ENCODE peak calls at places on chromosomes 3 and 15, in five cellular contexts. One of them, this sample, is unnamed.

GRCh38 chr3:25821746-25822573 is 32.1 kb downstream of the OXSM start:
- DNase-seq in A673: no peak
- DNase-seq in heart left ventricle: no peak
- DNase-seq in brain microvascular endothelial cell: no peak
- DNase-seq in body of pancreas: no peak
- DNase-seq in this sample: no peak

GRCh38 chr15:95024388-95024787 is 793.0 kb downstream of the MCTP2 start:
- DNase-seq in heart left ventricle: peak
- DNase-seq in A673: peak
- DNase-seq in brain microvascular endothelial cell: peak
- DNase-seq in body of pancreas: no peak
- DNase-seq in this sample: peak

GRCh38 chr3:84444726-84445521 is 513.9 kb upstream of the CADM2 start:
- DNase-seq in A673: no peak
- DNase-seq in brain microvascular endothelial cell: no peak
- DNase-seq in body of pancreas: no peak
- DNase-seq in heart left ventricle: no peak
- DNase-seq in this sample: no peak

GRCh38 chr3:15309662-15310335 is 22.6 kb downstream of the SH3BP5 start:
- DNase-seq in brain microvascular endothelial cell: peak
- DNase-seq in heart left ventricle: no peak
- DNase-seq in body of pancreas: no peak
- DNase-seq in A673: no peak
- DNase-seq in this sample: peak

GRCh38 chr3:105527949-105528348 is 161.2 kb downstream of the ALCAM start:
- DNase-seq in brain microvascular endothelial cell: no peak
- DNase-seq in A673: peak
- DNase-seq in heart left ventricle: no peak
- DNase-seq in body of pancreas: no peak
- DNase-seq in this sample: peak

GRCh38 chr15:37981781-37982180 is 47.3 kb downstream of the TMCO5A start:
- DNase-seq in brain microvascular endothelial cell: peak
- DNase-seq in heart left ventricle: no peak
- DNase-seq in A673: peak
- DNase-seq in body of pancreas: no peak
- DNase-seq in this sample: peak

GRCh38 chr3:105614288-105615030 is 247.8 kb downstream of the ALCAM start:
- DNase-seq in body of pancreas: no peak
- DNase-seq in A673: no peak
- DNase-seq in heart left ventricle: no peak
- DNase-seq in brain microvascular endothelial cell: peak
- DNase-seq in this sample: peak

GRCh38 chr3:3015472-3016089 is 94.6 kb downstream of the IL5RA start:
- DNase-seq in brain microvascular endothelial cell: no peak
- DNase-seq in A673: peak
- DNase-seq in heart left ventricle: no peak
- DNase-seq in body of pancreas: no peak
- DNase-seq in this sample: peak

GRCh38 chr3:46110701-46111493 is 83.6 kb upstream of the XCR1 start:
- DNase-seq in brain microvascular endothelial cell: peak
- DNase-seq in body of pancreas: no peak
- DNase-seq in A673: no peak
- DNase-seq in heart left ventricle: no peak
- DNase-seq in this sample: peak

GRCh38 chr15:31433574-31433973 is 106.9 kb downstream of the KLF13 start:
- DNase-seq in A673: no peak
- DNase-seq in body of pancreas: no peak
- DNase-seq in heart left ventricle: no peak
- DNase-seq in brain microvascular endothelial cell: no peak
- DNase-seq in this sample: no peak

GRCh38 chr3:182697345-182697919 is 95.9 kb upstream of the ATP11B start:
- DNase-seq in A673: peak
- DNase-seq in brain microvascular endothelial cell: no peak
- DNase-seq in body of pancreas: no peak
- DNase-seq in heart left ventricle: no peak
- DNase-seq in this sample: no peak

GRCh38 chr15:39301589-39301999 is 279.3 kb upstream of the THBS1 start:
- DNase-seq in body of pancreas: no peak
- DNase-seq in A673: no peak
- DNase-seq in brain microvascular endothelial cell: no peak
- DNase-seq in heart left ventricle: no peak
- DNase-seq in this sample: peak

GRCh38 chr15:93649691-93650235 is 560.8 kb upstream of the RGMA start:
- DNase-seq in A673: no peak
- DNase-seq in brain microvascular endothelial cell: no peak
- DNase-seq in body of pancreas: no peak
- DNase-seq in heart left ventricle: no peak
- DNase-seq in this sample: no peak

GRCh38 chr15:85541744-85542143 is 161.3 kb downstream of the AKAP13 start:
- DNase-seq in A673: no peak
- DNase-seq in heart left ventricle: no peak
- DNase-seq in brain microvascular endothelial cell: no peak
- DNase-seq in body of pancreas: no peak
- DNase-seq in this sample: peak

GRCh38 chr3:33063651-33064051 is 33.3 kb downstream of the GLB1 start:
- DNase-seq in heart left ventricle: no peak
- DNase-seq in body of pancreas: no peak
- DNase-seq in A673: no peak
- DNase-seq in brain microvascular endothelial cell: peak
- DNase-seq in this sample: peak

GRCh38 chr15:41627204-41627603 is 33.0 kb upstream of the MGA start:
- DNase-seq in brain microvascular endothelial cell: no peak
- DNase-seq in A673: no peak
- DNase-seq in heart left ventricle: no peak
- DNase-seq in body of pancreas: no peak
- DNase-seq in this sample: no peak

GRCh38 chr15:76312540-76313174 is 1.4 kb upstream of the ETFA start:
- DNase-seq in A673: no peak
- DNase-seq in brain microvascular endothelial cell: no peak
- DNase-seq in body of pancreas: no peak
- DNase-seq in heart left ventricle: no peak
- DNase-seq in this sample: peak

GRCh38 chr3:42829083-42829627 is 19.9 kb downstream of the ACKR2 start:
- DNase-seq in A673: no peak
- DNase-seq in brain microvascular endothelial cell: no peak
- DNase-seq in body of pancreas: no peak
- DNase-seq in heart left ventricle: no peak
- DNase-seq in this sample: no peak

GRCh38 chr3:83453010-83453409 is 1505.8 kb upstream of the CADM2 start:
- DNase-seq in heart left ventricle: no peak
- DNase-seq in brain microvascular endothelial cell: no peak
- DNase-seq in body of pancreas: no peak
- DNase-seq in A673: no peak
- DNase-seq in this sample: no peak

GRCh38 chr15:68055224-68055705 is 1.1 kb downstream of the PIAS1 start:
- DNase-seq in brain microvascular endothelial cell: peak
- DNase-seq in A673: peak
- DNase-seq in body of pancreas: peak
- DNase-seq in heart left ventricle: no peak
- DNase-seq in this sample: peak

GRCh38 chr3:112134335-112135124 is 1.5 kb upstream of the GCSAM start:
- DNase-seq in A673: no peak
- DNase-seq in body of pancreas: no peak
- DNase-seq in heart left ventricle: no peak
- DNase-seq in brain microvascular endothelial cell: no peak
- DNase-seq in this sample: peak

GRCh38 chr3:194032828-194033435 is 103.0 kb upstream of the HES1 start:
- DNase-seq in heart left ventricle: no peak
- DNase-seq in body of pancreas: no peak
- DNase-seq in brain microvascular endothelial cell: no peak
- DNase-seq in A673: no peak
- DNase-seq in this sample: no peak

DNA sequence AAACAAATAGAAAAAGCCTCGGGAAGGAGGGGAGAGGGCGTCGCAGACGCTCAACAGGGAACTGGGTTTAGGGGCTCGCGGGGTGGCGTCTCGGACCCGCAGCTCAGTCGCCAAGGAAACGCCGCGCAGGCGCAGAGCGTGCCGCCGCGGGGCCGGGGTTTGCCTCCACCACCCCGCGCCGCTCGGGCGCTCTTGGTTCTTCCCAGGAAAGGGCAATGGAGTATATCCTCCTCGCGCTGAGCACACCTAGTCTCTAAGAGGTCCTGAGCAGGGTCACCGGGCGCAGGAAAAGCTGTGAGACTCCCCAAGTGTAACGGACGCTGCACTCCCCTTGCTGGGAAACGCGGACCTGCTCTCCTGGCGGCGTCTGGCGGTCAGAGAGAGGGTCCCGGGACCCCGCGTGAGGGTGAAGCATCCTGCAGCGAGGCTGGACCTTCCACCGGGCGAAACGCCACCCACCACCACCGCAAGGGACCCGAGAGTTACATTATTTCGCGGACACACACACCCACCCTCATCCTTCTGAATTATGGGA is 713 bp downstream of the PLCH1 start:
- DNase-seq in brain microvascular endothelial cell: no peak
- DNase-seq in heart left ventricle: peak
- DNase-seq in body of pancreas: peak
- DNase-seq in A673: peak
- DNase-seq in this sample: no peak
- TF ChIP-seq CTCF in brain microvascular endothelial cell: no peak
- TF ChIP-seq CTCF in heart left ventricle: no peak
- TF ChIP-seq CTCF in body of pancreas: no peak
- TF ChIP-seq CTCF in A673: no peak
- TF ChIP-seq CTCF in this sample: no peak

GRCh38 chr15:100918034-100918689 is 995 bp upstream of the LRRK1 start:
- DNase-seq in heart left ventricle: peak
- DNase-seq in brain microvascular endothelial cell: peak
- DNase-seq in body of pancreas: peak
- DNase-seq in A673: peak
- DNase-seq in this sample: peak

GRCh38 chr15:100922192-100923040 is 3.3 kb downstream of the LRRK1 start:
- DNase-seq in heart left ventricle: no peak
- DNase-seq in A673: no peak
- DNase-seq in body of pancreas: no peak
- DNase-seq in brain microvascular endothelial cell: no peak
- DNase-seq in this sample: no peak

GRCh38 chr15:100920516-100921135 is 1.5 kb downstream of the LRRK1 start:
- DNase-seq in heart left ventricle: no peak
- DNase-seq in body of pancreas: no peak
- DNase-seq in A673: no peak
- DNase-seq in brain microvascular endothelial cell: no peak
- DNase-seq in this sample: no peak

GRCh38 chr15:100918690-100919480 is at the start of gene LRRK1:
- DNase-seq in heart left ventricle: peak
- DNase-seq in body of pancreas: peak
- DNase-seq in brain microvascular endothelial cell: peak
- DNase-seq in A673: peak
- DNase-seq in this sample: peak

DNA sequence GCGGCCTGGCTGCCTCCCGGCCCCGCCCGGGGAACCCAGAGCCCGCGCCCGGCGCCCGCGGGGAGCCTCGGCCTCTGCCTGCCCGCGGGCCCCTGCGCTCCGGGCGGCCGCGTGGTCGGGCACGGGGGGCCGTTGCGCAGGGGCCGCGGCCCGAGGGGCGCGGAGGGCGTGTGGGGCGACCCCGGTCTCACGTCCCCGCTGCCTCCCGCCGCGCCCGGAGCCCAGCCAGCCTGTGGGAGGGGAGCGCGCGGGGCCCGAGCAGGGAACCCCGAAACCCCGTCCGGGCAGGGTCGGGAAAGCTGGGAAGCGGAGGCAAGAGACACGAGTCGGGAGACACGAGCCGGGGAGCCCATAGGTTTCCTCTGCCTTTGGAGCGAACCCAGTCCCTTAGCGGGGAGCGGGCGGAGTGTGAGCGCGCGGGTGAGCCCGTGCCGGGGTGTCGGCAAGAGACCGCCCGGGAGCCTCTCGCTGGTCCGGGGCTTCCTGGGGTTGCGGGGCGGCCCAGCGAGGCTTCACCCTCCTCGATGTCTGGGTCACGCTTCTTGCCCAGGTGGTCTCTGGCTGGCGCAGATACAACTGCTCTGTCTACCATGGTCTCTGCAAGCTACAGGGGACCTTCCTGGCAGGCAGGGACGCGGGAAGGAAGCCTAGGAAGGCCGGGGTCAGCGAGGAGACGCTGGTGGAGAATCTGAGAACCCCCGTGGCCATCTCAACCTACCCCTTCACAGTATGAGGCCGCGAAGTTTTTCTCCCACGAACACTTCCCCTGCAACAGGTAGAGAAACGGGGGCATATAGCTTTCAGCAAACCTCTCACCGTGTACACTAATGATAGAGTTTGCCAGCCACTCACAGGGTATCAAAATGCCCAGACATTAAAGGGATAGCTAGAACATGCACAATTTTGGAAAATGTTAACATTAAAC is 586 bp downstream of the LRRK1 start:
- DNase-seq in brain microvascular endothelial cell: no peak
- DNase-seq in body of pancreas: peak
- DNase-seq in A673: peak
- DNase-seq in heart left ventricle: no peak
- DNase-seq in this sample: peak
- TF ChIP-seq CTCF in brain microvascular endothelial cell: no peak
- TF ChIP-seq CTCF in body of pancreas: peak
- TF ChIP-seq CTCF in A673: no peak
- TF ChIP-seq CTCF in heart left ventricle: no peak
- TF ChIP-seq CTCF in this sample: no peak

GRCh38 chr3:191919627-191920026 is 458.7 kb downstream of the PYDC2 start:
- DNase-seq in A673: peak
- DNase-seq in brain microvascular endothelial cell: no peak
- DNase-seq in heart left ventricle: no peak
- DNase-seq in body of pancreas: no peak
- DNase-seq in this sample: no peak

DNA sequence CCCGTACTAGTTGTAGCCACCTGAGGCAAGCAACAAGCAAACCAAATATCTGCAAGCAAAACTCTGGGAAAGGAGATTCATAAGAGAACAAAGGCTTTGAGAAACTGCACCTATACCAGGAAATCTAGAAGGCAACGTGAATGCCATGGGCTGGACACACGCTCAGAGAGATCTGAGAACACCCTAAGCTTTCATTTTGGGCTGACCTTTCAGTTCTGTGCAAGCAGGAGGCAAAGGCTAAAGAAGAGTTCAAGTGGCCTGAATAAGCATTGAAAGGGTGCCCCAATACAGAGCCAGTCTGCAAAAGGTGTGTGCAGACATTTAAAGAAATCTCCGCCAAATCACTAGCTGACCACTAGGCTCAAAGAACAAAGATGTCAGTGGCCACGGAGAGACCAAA is 461.6 kb downstream of the PYDC2 start:
- DNase-seq in A673: no peak
- DNase-seq in heart left ventricle: no peak
- DNase-seq in brain microvascular endothelial cell: no peak
- DNase-seq in body of pancreas: no peak
- DNase-seq in this sample: no peak
- TF ChIP-seq CTCF in A673: no peak
- TF ChIP-seq CTCF in heart left ventricle: no peak
- TF ChIP-seq CTCF in brain microvascular endothelial cell: no peak
- TF ChIP-seq CTCF in body of pancreas: no peak
- TF ChIP-seq CTCF in this sample: no peak

GRCh38 chr3:17687585-17687984 is 54.8 kb downstream of the TBC1D5 start:
- DNase-seq in heart left ventricle: no peak
- DNase-seq in body of pancreas: no peak
- DNase-seq in A673: no peak
- DNase-seq in brain microvascular endothelial cell: no peak
- DNase-seq in this sample: no peak

DNA sequence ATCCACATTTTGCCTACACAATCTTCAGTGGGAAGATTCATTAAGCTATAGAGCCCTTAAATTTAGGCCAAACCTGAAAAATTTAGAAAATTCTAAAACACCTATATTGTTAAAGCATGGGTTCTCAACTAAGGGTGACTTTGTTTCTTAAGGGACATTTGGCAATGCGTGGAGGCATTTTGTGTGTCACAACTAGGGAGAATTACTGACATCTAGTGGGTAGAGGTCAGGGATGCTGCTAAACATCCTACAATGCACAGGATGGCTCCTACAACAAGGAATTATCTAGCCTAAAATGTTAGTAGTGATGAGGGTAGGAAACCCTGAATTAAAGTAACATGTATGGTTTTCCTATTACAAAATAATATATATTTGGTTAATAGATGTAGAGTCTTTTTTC is 55.8 kb downstream of the TBC1D5 start:
- DNase-seq in body of pancreas: no peak
- DNase-seq in brain microvascular endothelial cell: no peak
- DNase-seq in A673: peak
- DNase-seq in heart left ventricle: no peak
- DNase-seq in this sample: peak
- TF ChIP-seq CTCF in body of pancreas: no peak
- TF ChIP-seq CTCF in brain microvascular endothelial cell: peak
- TF ChIP-seq CTCF in A673: peak
- TF ChIP-seq CTCF in heart left ventricle: no peak
- TF ChIP-seq CTCF in this sample: peak

This sample was measured in fibroblast of mammary gland.